ENCODE peak calls at places on chromosomes 2 and 18, in six cellular contexts. B is T-helper 1 cell; U is activated CD4-positive, alpha-beta T cell treated with anti-CD3 and anti-CD28 coated beads for 24 hours; J is retina; A is AG09319; V is amygdala. Q is an unnamed sample.

GRCh38 chr2:225814554-225814953 is 415.0 kb downstream of the NYAP2 start:
- DNase-seq in J (no peak), A (no peak), V (no peak), U (no peak), B (no peak), Q (no peak)

GRCh38 chr2:198062826-198063225 is 258.4 kb downstream of the PLCL1 start:
- DNase-seq in U (no peak), V (no peak), B (no peak), A (no peak), J (no peak), Q (no peak)

GRCh38 chr2:169362346-169363026 is at the start of gene LRP2:
- DNase-seq in J (peak), B (peak), A (no peak), U (peak), V (peak), Q (no peak)

GRCh38 chr2:199848323-199848722 is 2.7 kb downstream of the FTCDNL1 start:
- DNase-seq in V (no peak), J (no peak), A (no peak), U (no peak), B (no peak), Q (no peak)

GRCh38 chr2:63792523-63792922 is 49.2 kb upstream of the UGP2 start:
- DNase-seq in J (no peak), U (no peak), B (no peak), A (no peak), V (no peak), Q (no peak)

GRCh38 chr2:66845307-66845706 is 410.4 kb downstream of the MEIS1 start:
- DNase-seq in U (no peak), V (no peak), A (no peak), J (peak), B (no peak), Q (no peak)

GRCh38 chr2:85758361-85759256 is 4.8 kb downstream of the ATOH8 start:
- DNase-seq in U (no peak), B (no peak), V (no peak), J (peak), A (no peak), Q (no peak)

GRCh38 chr18:30889582-30890301 is 152.8 kb downstream of the DSC3 start:
- DNase-seq in A (no peak), U (no peak), V (no peak), B (no peak), J (peak), Q (no peak)

GRCh38 chr2:239149501-239149900 is 251.3 kb downstream of the HDAC4 start:
- DNase-seq in B (no peak), J (no peak), A (no peak), V (no peak), U (no peak), Q (no peak)

GRCh38 chr2:215660687-215661086 is 224.8 kb upstream of the FN1 start:
- DNase-seq in B (no peak), A (peak), V (no peak), U (no peak), J (no peak), Q (no peak)

GRCh38 chr2:223219872-223220621 is 168.1 kb downstream of the KCNE4 start:
- DNase-seq in V (no peak), J (no peak), A (no peak), B (no peak), U (no peak), Q (no peak)

GRCh38 chr2:20049631-20050030 is 1.8 kb downstream of the LAPTM4A start:
- DNase-seq in J (peak), U (no peak), B (no peak), V (no peak), A (no peak), Q (no peak)

GRCh38 chr2:201280191-201281040 is 20.1 kb downstream of the CASP8 start:
- DNase-seq in J (no peak), A (no peak), B (no peak), V (no peak), U (no peak), Q (no peak)

GRCh38 chr2:158034198-158034831 is 67.4 kb upstream of the UPP2 start:
- DNase-seq in V (no peak), B (no peak), A (peak), U (no peak), J (peak), Q (no peak)

GRCh38 chr2:75632091-75632704 is 14.4 kb upstream of the MRPL19 start:
- DNase-seq in U (no peak), B (no peak), V (no peak), J (no peak), A (no peak), Q (no peak)

GRCh38 chr2:85135066-85135914 is 2.1 kb downstream of the TCF7L1 start:
- DNase-seq in B (no peak), V (no peak), A (no peak), J (peak), U (no peak), Q (no peak)

GRCh38 chr2:172985139-172985874 is 90.3 kb upstream of the MAP3K20 start:
- DNase-seq in J (no peak), A (no peak), B (no peak), V (no peak), U (no peak), Q (no peak)

GRCh38 chr2:15728247-15728721 is 136.6 kb downstream of the DDX1 start:
- DNase-seq in J (no peak), V (peak), U (no peak), B (no peak), A (no peak), Q (no peak)

GRCh38 chr18:35619941-35620340 is 38.4 kb downstream of the GALNT1 start:
- DNase-seq in U (no peak), V (no peak), B (no peak), J (no peak), A (no peak), Q (no peak)

GRCh38 chr2:44533508-44533907 is 171.8 kb downstream of the CAMKMT start:
- DNase-seq in V (no peak), A (no peak), J (no peak), U (no peak), B (no peak), Q (no peak)

GRCh38 chr18:68499141-68499540 is 215.8 kb downstream of the TMX3 start:
- DNase-seq in U (no peak), J (no peak), V (no peak), A (no peak), B (no peak), Q (no peak)

GRCh38 chr2:141641462-141641861 is 489.4 kb downstream of the LRP1B start:
- DNase-seq in J (no peak), U (no peak), A (no peak), V (no peak), B (no peak), Q (no peak)

GRCh38 chr18:76376668-76377358 is 118.2 kb downstream of the ZNF516 start:
- DNase-seq in A (no peak), U (peak), V (no peak), B (no peak), J (no peak), Q (no peak)

GRCh38 chr2:69762513-69763494 is 20.9 kb downstream of the ANXA4 start:
- DNase-seq in J (no peak), A (no peak), B (no peak), U (no peak), V (peak), Q (no peak)

GRCh38 chr2:144320491-144320890 is 199.4 kb downstream of the ZEB2 start:
- DNase-seq in U (peak), J (no peak), A (no peak), V (no peak), B (peak), Q (peak)

GRCh38 chr18:25229080-25229479 is 122.9 kb downstream of the ZNF521 start:
- DNase-seq in V (peak), U (no peak), B (no peak), A (peak), J (no peak), Q (no peak)

GRCh38 chr2:219453691-219454131 is 19.1 kb downstream of the SPEG start:
- DNase-seq in U (no peak), B (no peak), J (no peak), A (peak), V (peak), Q (no peak)

GRCh38 chr18:59665057-59666007 is 31.9 kb downstream of the CCBE1 start:
- DNase-seq in B (no peak), J (no peak), V (no peak), A (no peak), U (no peak), Q (no peak)

GRCh38 chr2:183149489-183149888 is 25.2 kb downstream of the NUP35 start:
- DNase-seq in U (no peak), B (no peak), V (no peak), J (no peak), A (peak), Q (no peak)

GRCh38 chr2:84880645-84881521 is at the start of gene TRABD2A:
- DNase-seq in U (no peak), V (no peak), J (peak), B (peak), A (no peak), Q (peak)

GRCh38 chr2:146734791-146735190 is 1110.0 kb upstream of the ACVR2A start:
- DNase-seq in B (no peak), U (no peak), A (no peak), J (no peak), V (no peak), Q (no peak)

GRCh38 chr18:10022365-10022764 is 108.5 kb downstream of the VAPA start:
- DNase-seq in U (no peak), A (no peak), V (no peak), J (no peak), B (no peak), Q (no peak)

GRCh38 chr2:10062931-10063365 is 17.3 kb downstream of the CYS1 start:
- DNase-seq in V (no peak), A (no peak), J (no peak), B (no peak), U (no peak), Q (no peak)